ENCODE peak calls at places on chromosomes 1 and 21, in five cellular contexts. One of them, this sample, is unnamed.
A peak's percentile ranks its signal among the peaks of the same experiment; 100 is the strongest.

GRCh38 chr1:89685461-89685860 is 52.5 kb downstream of the LRRC8C start:
- DNase-seq in mammary epithelial cell: no peak
- DNase-seq in fibroblast of lung: no peak
- DNase-seq in GM23338: no peak
- DNase-seq in GM23248: no peak
- DNase-seq in this sample: no peak

GRCh38 chr1:26538480-26539412 is 9.2 kb downstream of the RPS6KA1 start:
- DNase-seq in mammary epithelial cell: peak; percentile 42
- DNase-seq in fibroblast of lung: peak; percentile 32
- DNase-seq in GM23338: peak; percentile 78
- DNase-seq in GM23248: peak; percentile 73
- DNase-seq in this sample: no peak

GRCh38 chr1:24720152-24720551 is 25.1 kb upstream of the CLIC4 start:
- DNase-seq in mammary epithelial cell: peak; percentile 48
- DNase-seq in fibroblast of lung: peak; percentile 85
- DNase-seq in GM23338: no peak
- DNase-seq in GM23248: peak; percentile 91
- DNase-seq in this sample: no peak

GRCh38 chr1:15417365-15417934 is 7.8 kb downstream of the EFHD2 start:
- DNase-seq in mammary epithelial cell: peak; percentile 62
- DNase-seq in fibroblast of lung: peak; percentile 52
- DNase-seq in GM23338: no peak
- DNase-seq in GM23248: peak; percentile 63
- DNase-seq in this sample: peak; percentile 61

GRCh38 chr1:63955746-63956145 is 181.9 kb downstream of the ROR1 start:
- DNase-seq in mammary epithelial cell: peak; percentile 12
- DNase-seq in fibroblast of lung: peak; percentile 17
- DNase-seq in GM23338: no peak
- DNase-seq in GM23248: peak; percentile 20
- DNase-seq in this sample: no peak

GRCh38 chr1:53291574-53291973 is 36.3 kb downstream of the LRP8 start:
- DNase-seq in mammary epithelial cell: no peak
- DNase-seq in fibroblast of lung: no peak
- DNase-seq in GM23338: no peak
- DNase-seq in GM23248: no peak
- DNase-seq in this sample: no peak

GRCh38 chr1:190477687-190478192 is at the start of gene BRINP3:
- DNase-seq in mammary epithelial cell: no peak
- DNase-seq in fibroblast of lung: no peak
- DNase-seq in GM23338: no peak
- DNase-seq in GM23248: no peak
- DNase-seq in this sample: peak; percentile 4

GRCh38 chr21:46079357-46080170 is 18.3 kb upstream of the COL6A2 start:
- DNase-seq in mammary epithelial cell: no peak
- DNase-seq in fibroblast of lung: peak; percentile 65
- DNase-seq in GM23338: no peak
- DNase-seq in GM23248: peak; percentile 98
- DNase-seq in this sample: peak; percentile 63

GRCh38 chr1:116873680-116874271 is 35.9 kb upstream of the PTGFRN start:
- DNase-seq in mammary epithelial cell: peak; percentile 70
- DNase-seq in fibroblast of lung: no peak
- DNase-seq in GM23338: no peak
- DNase-seq in GM23248: peak; percentile 65
- DNase-seq in this sample: no peak

GRCh38 chr1:30704271-30704670 is 19.1 kb downstream of the MATN1 start:
- DNase-seq in mammary epithelial cell: peak; percentile 30
- DNase-seq in fibroblast of lung: no peak
- DNase-seq in GM23338: no peak
- DNase-seq in GM23248: peak; percentile 74
- DNase-seq in this sample: no peak

GRCh38 chr21:41616063-41616591 is 108.2 kb upstream of the TMPRSS2 start:
- DNase-seq in mammary epithelial cell: peak; percentile 74
- DNase-seq in fibroblast of lung: peak; percentile 87
- DNase-seq in GM23338: no peak
- DNase-seq in GM23248: peak; percentile 87
- DNase-seq in this sample: no peak

DNA sequence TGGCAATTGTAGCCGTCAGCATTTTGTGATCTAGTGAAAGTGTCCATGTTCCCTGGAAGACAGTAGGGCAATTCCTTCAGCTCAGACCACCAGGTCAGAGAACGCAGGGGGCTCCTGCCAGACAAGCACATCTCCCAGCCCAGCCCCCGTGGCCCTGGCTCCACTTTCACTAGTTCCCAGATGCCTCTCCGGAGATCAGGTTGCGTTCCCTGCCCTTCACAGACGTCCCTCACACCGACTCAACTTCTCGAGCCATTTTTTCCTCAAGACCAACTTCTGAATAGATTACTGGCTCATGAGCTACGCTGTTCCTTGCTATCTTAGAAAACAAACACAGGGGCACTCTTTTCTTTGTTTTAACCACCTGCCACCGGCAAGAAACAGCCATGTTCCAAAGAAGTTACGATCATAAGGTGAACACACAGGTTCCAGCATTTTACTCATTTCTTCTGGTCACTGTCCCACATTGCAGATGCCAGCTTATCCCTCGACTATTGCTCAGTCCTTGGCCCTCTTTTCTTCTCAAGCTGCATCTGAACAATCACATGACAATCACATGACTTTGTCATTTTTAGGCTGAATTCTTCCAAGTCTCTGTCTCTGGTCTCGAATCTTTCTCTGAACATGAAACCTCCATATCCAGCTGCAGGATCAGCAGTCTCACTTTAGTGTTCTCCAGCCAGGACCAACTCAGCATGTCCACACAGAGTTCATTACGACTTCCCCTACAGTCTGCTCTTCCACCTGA is 53.7 kb downstream of the UTP25 start:
- DNase-seq in mammary epithelial cell: no peak
- DNase-seq in fibroblast of lung: no peak
- DNase-seq in GM23338: no peak
- DNase-seq in GM23248: no peak
- DNase-seq in this sample: no peak
- TF ChIP-seq EZH2 in mammary epithelial cell: no peak
- TF ChIP-seq EZH2 in fibroblast of lung: no peak
- TF ChIP-seq EZH2 in GM23338: no peak
- TF ChIP-seq EZH2 in GM23248: no peak
- TF ChIP-seq EZH2 in this sample: no peak

GRCh38 chr1:62013264-62013663 is 181.4 kb upstream of the L1TD1 start:
- DNase-seq in mammary epithelial cell: no peak
- DNase-seq in fibroblast of lung: no peak
- DNase-seq in GM23338: peak; percentile 52
- DNase-seq in GM23248: no peak
- DNase-seq in this sample: no peak

GRCh38 chr1:62012095-62012494 is 182.6 kb upstream of the L1TD1 start:
- DNase-seq in mammary epithelial cell: no peak
- DNase-seq in fibroblast of lung: no peak
- DNase-seq in GM23338: no peak
- DNase-seq in GM23248: no peak
- DNase-seq in this sample: no peak

GRCh38 chr1:62011007-62011406 is 183.6 kb upstream of the L1TD1 start:
- DNase-seq in mammary epithelial cell: no peak
- DNase-seq in fibroblast of lung: no peak
- DNase-seq in GM23338: no peak
- DNase-seq in GM23248: no peak
- DNase-seq in this sample: no peak

GRCh38 chr1:62012821-62013220 is 181.8 kb upstream of the L1TD1 start:
- DNase-seq in mammary epithelial cell: no peak
- DNase-seq in fibroblast of lung: peak; percentile 2
- DNase-seq in GM23338: no peak
- DNase-seq in GM23248: no peak
- DNase-seq in this sample: no peak
- TF ChIP-seq EZH2 in mammary epithelial cell: no peak
- TF ChIP-seq EZH2 in fibroblast of lung: no peak
- TF ChIP-seq EZH2 in GM23338: no peak
- TF ChIP-seq EZH2 in GM23248: no peak
- TF ChIP-seq EZH2 in this sample: no peak

GRCh38 chr1:37308571-37308960 is 165.8 kb upstream of the ZC3H12A start:
- DNase-seq in mammary epithelial cell: no peak
- DNase-seq in fibroblast of lung: no peak
- DNase-seq in GM23338: no peak
- DNase-seq in GM23248: no peak
- DNase-seq in this sample: peak; percentile 30

GRCh38 chr1:37305841-37306240 is 168.5 kb upstream of the ZC3H12A start:
- DNase-seq in mammary epithelial cell: no peak
- DNase-seq in fibroblast of lung: no peak
- DNase-seq in GM23338: no peak
- DNase-seq in GM23248: no peak
- DNase-seq in this sample: no peak

GRCh38 chr1:37306871-37307270 is 167.5 kb upstream of the ZC3H12A start:
- DNase-seq in mammary epithelial cell: no peak
- DNase-seq in fibroblast of lung: no peak
- DNase-seq in GM23338: no peak
- DNase-seq in GM23248: no peak
- DNase-seq in this sample: no peak

GRCh38 chr1:37306461-37306860 is 167.9 kb upstream of the ZC3H12A start:
- DNase-seq in mammary epithelial cell: no peak
- DNase-seq in fibroblast of lung: no peak
- DNase-seq in GM23338: no peak
- DNase-seq in GM23248: no peak
- DNase-seq in this sample: no peak

DNA sequence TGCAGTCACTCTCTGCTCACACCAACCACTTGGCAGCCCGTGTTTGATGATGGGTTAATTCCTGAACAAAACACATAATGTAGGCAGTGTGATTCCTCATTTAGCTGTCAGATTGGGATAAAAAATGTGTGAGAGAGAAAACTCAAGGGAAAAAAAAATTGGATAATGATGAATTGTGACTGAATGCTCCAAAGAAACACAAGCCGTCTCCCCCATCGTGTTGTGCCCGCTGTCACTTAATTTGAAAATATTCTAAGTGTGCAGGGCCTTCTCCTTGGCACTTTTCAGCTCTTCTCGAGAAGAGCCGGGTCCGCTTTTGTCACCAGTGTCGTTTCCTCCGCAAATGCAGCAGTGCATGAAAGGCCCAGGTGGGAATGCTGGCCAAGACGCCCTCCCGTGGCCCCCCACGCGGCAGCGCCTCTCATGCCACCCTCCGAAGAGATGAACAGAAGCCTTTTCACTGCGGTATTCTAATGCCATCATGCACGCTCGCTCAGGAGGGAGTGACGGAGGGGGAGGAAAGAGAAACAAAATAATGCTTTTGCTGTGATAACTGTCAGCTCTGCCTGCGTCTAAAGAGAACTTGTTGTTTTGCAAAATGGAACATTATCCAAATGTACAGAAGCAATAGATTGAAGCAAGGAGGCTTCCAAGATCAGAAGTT is 166.3 kb upstream of the ZC3H12A start:
- DNase-seq in mammary epithelial cell: no peak
- DNase-seq in fibroblast of lung: no peak
- DNase-seq in GM23338: no peak
- DNase-seq in GM23248: no peak
- DNase-seq in this sample: no peak
- TF ChIP-seq EZH2 in mammary epithelial cell: no peak
- TF ChIP-seq EZH2 in fibroblast of lung: no peak
- TF ChIP-seq EZH2 in GM23338: no peak
- TF ChIP-seq EZH2 in GM23248: no peak
- TF ChIP-seq EZH2 in this sample: no peak

GRCh38 chr1:41918450-41919043 is at the start of gene HIVEP3:
- DNase-seq in mammary epithelial cell: peak; percentile 39
- DNase-seq in fibroblast of lung: peak; percentile 42
- DNase-seq in GM23338: peak; percentile 67
- DNase-seq in GM23248: peak; percentile 70
- DNase-seq in this sample: no peak
- TF ChIP-seq EZH2 in mammary epithelial cell: no peak
- TF ChIP-seq EZH2 in fibroblast of lung: no peak
- TF ChIP-seq EZH2 in GM23338: peak; percentile 2
- TF ChIP-seq EZH2 in GM23248: no peak
- TF ChIP-seq EZH2 in this sample: no peak

GRCh38 chr1:94540440-94541174 is 952 bp downstream of the F3 start:
- DNase-seq in mammary epithelial cell: peak; percentile 32
- DNase-seq in fibroblast of lung: no peak
- DNase-seq in GM23338: peak; percentile 27
- DNase-seq in GM23248: peak; percentile 33
- DNase-seq in this sample: no peak

GRCh38 chr1:94539496-94539895 is 2.1 kb downstream of the F3 start:
- DNase-seq in mammary epithelial cell: peak; percentile 72
- DNase-seq in fibroblast of lung: no peak
- DNase-seq in GM23338: no peak
- DNase-seq in GM23248: peak; percentile 82
- DNase-seq in this sample: no peak

GRCh38 chr1:94543003-94543402 is 1.4 kb upstream of the F3 start:
- DNase-seq in mammary epithelial cell: peak; percentile 69
- DNase-seq in fibroblast of lung: peak; percentile 61
- DNase-seq in GM23338: no peak
- DNase-seq in GM23248: peak; percentile 74
- DNase-seq in this sample: no peak

GRCh38 chr1:94542088-94542671 is 621 bp upstream of the F3 start:
- DNase-seq in mammary epithelial cell: peak; percentile 36
- DNase-seq in fibroblast of lung: peak; percentile 64
- DNase-seq in GM23338: peak; percentile 36
- DNase-seq in GM23248: peak; percentile 72
- DNase-seq in this sample: no peak

DNA sequence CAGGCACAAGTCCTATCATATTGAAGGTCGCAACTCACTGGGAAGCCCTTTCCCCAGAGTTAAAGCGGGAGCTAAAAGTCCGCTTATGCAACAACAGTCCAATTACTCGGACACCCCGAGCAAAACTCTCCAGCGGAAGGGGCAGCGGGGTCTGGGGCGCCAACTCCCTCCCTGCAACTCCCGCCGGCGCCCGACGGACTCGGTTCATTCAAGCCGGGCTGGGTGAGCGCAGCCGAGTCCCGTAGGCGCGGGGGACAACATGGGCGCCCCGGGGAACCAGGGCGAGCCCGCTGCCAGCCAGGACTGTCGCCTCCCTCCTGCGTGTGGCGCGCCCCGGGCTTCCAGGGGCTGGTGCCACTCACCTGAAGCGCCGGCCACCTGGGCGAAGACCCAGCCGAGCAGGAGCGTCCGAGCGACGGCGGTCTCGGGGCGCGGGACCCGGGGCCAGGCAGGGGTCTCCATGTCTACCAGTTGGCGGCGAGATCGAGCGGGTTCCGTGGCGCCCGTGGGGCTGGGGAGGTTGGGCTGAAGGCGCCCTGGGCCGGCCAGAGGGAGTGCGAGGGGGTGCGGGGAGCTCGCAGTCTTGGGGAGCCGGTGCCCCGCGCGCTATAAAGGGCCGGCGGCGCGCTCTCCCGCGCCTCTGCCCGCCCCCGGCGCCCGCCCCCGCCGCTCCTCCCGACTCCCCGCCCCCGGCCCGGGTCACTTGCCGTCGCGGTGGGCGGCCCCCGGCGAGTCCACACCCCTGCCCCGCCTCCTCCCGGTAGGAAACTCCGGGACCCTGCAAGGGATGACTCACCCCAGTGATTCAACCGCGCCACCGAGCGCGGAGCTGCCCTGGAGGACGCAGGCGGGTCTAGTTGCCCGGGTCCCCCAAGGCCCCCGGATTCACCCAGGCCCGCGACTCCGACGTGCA is at the start of gene F3:
- DNase-seq in mammary epithelial cell: peak; percentile 95
- DNase-seq in fibroblast of lung: peak; percentile 85
- DNase-seq in GM23338: peak; percentile 89
- DNase-seq in GM23248: peak; percentile 94
- DNase-seq in this sample: peak; percentile 96
- TF ChIP-seq EZH2 in mammary epithelial cell: no peak
- TF ChIP-seq EZH2 in fibroblast of lung: no peak
- TF ChIP-seq EZH2 in GM23338: no peak
- TF ChIP-seq EZH2 in GM23248: no peak
- TF ChIP-seq EZH2 in this sample: no peak